ENCODE peak calls at places on chromosomes 12 and 14, in seven cellular contexts. T is mesendoderm, Q is neuronal stem cell, N is H1, M is IMR-90, F is H9, Y is mesenchymal stem cell. S is an unnamed sample.

GRCh38 chr12:1346126-1346525 is 248.3 kb downstream of the FBXL14 start:
- DNase-seq in N (no peak), M (peak; percentile 62), Q (no peak), T (no peak), Y (peak; percentile 11), F (no peak), S (no peak)

GRCh38 chr12:89893972-89894706 is 185.5 kb upstream of the ATP2B1 start:
- DNase-seq in M (peak; percentile 47), Q (no peak), T (no peak), Y (peak; percentile 15), F (no peak), N (no peak), S (peak; percentile 26)

GRCh38 chr14:61103541-61104339 is 122.7 kb downstream of the SLC38A6 start:
- DNase-seq in Q (no peak), N (peak; percentile 47), T (peak; percentile 93), F (peak; percentile 58), M (peak; percentile 99), Y (peak; percentile 97), S (peak; percentile 52)

GRCh38 chr12:45549503-45549902 is 180.0 kb upstream of the ARID2 start:
- DNase-seq in F (no peak), T (peak; percentile 14), N (no peak), M (no peak), Q (no peak), Y (no peak), S (no peak)

GRCh38 chr12:107105410-107105703 is 12.0 kb upstream of the CRY1 start:
- DNase-seq in F (no peak), M (no peak), T (no peak), N (no peak), Q (no peak), Y (no peak), S (no peak)

GRCh38 chr12:107650977-107651376 is 34.6 kb upstream of the PWP1 start:
- DNase-seq in M (no peak), F (no peak), T (no peak), Q (no peak), Y (no peak), N (no peak), S (no peak)

GRCh38 chr12:90970471-90970870 is 15.5 kb upstream of the CCER1 start:
- DNase-seq in T (no peak), M (peak; percentile 12), F (no peak), Y (no peak), N (no peak), Q (no peak), S (no peak)

GRCh38 chr14:36973806-36974442 is 198.5 kb downstream of the SLC25A21 start:
- DNase-seq in F (no peak), N (no peak), Q (no peak), M (peak; percentile 83), Y (peak; percentile 51), T (no peak), S (no peak)

GRCh38 chr14:52327374-52328226 is 13.5 kb downstream of the PTGER2 start:
- DNase-seq in Q (no peak), T (no peak), M (peak; percentile 68), N (no peak), F (no peak), Y (peak; percentile 92), S (no peak)

GRCh38 chr12:50200507-50201273 is 33.5 kb upstream of the CERS5 start:
- DNase-seq in N (no peak), T (no peak), F (no peak), Q (no peak), M (peak; percentile 81), Y (peak; percentile 50), S (peak; percentile 93)

GRCh38 chr12:113479578-113480335 is 8.1 kb upstream of the LHX5 start:
- DNase-seq in Y (peak; percentile 45), N (no peak), F (peak; percentile 88), Q (peak; percentile 86), M (peak; percentile 20), T (peak; percentile 74), S (peak; percentile 48)

GRCh38 chr12:118981285-118982201 is at the start of gene SRRM4:
- DNase-seq in M (no peak), N (peak; percentile 73), F (peak; percentile 95), T (peak; percentile 94), Q (peak; percentile 92), Y (no peak), S (no peak)

GRCh38 chr14:32201196-32201815 is 539 bp upstream of the RNU6-7 start:
- DNase-seq in M (peak; percentile 33), Q (peak; percentile 80), T (peak; percentile 95), N (peak; percentile 77), Y (peak; percentile 74), F (peak; percentile 97), S (peak; percentile 99)

GRCh38 chr12:28955491-28955890 is 193.6 kb upstream of the FAR2 start:
- DNase-seq in Y (no peak), F (no peak), T (no peak), Q (no peak), M (peak; percentile 45), N (no peak), S (no peak)

GRCh38 chr12:18631339-18631738 is 106.5 kb downstream of the PLCZ1 start:
- DNase-seq in N (no peak), F (no peak), M (no peak), Q (no peak), Y (no peak), T (no peak), S (no peak)

GRCh38 chr12:119730381-119730780 is 62.4 kb downstream of the PRKAB1 start:
- DNase-seq in N (no peak), T (no peak), Y (no peak), Q (no peak), M (no peak), F (no peak), S (no peak)

GRCh38 chr14:79411403-79412174 is 799.7 kb downstream of the DIO2 start:
- DNase-seq in Y (no peak), Q (no peak), N (no peak), T (no peak), F (no peak), M (peak; percentile 66), S (peak; percentile 64)

GRCh38 chr14:104979758-104980591 is 1.8 kb upstream of the AHNAK2 start:
- DNase-seq in M (peak; percentile 38), N (no peak), T (no peak), Q (no peak), F (peak; percentile 32), Y (no peak), S (peak; percentile 63)

GRCh38 chr12:86681062-86681461 is 424.9 kb upstream of the MGAT4C start:
- DNase-seq in Q (no peak), N (no peak), Y (no peak), T (no peak), F (no peak), M (no peak), S (no peak)
- H4K8ac ChIP-seq in Q (no peak overlapping the region), N (no peak overlapping the region), Y (no peak overlapping the region), T (no peak overlapping the region), F (no peak overlapping the region), M (no peak overlapping the region), S (no peak overlapping the region)

GRCh38 chr14:69269381-69269780 is 9.4 kb downstream of the GALNT16 start:
- DNase-seq in F (no peak), M (no peak), T (no peak), Q (no peak), N (no peak), Y (no peak), S (no peak)

GRCh38 chr14:69270097-69270496 is 10.1 kb downstream of the GALNT16 start:
- DNase-seq in T (no peak), Q (no peak), N (no peak), Y (no peak), M (no peak), F (no peak), S (no peak)

GRCh38 chr14:69268223-69268622 is 8.3 kb downstream of the GALNT16 start:
- DNase-seq in N (no peak), T (no peak), M (peak; percentile 75), Q (no peak), F (no peak), Y (peak; percentile 86), S (no peak)

GRCh38 chr14:69266572-69267345 is 6.8 kb downstream of the GALNT16 start:
- DNase-seq in M (no peak), F (no peak), Y (no peak), N (no peak), Q (no peak), T (no peak), S (no peak)

GRCh38 chr14:69268763-69269162 is 8.8 kb downstream of the GALNT16 start:
- DNase-seq in N (no peak), Q (no peak), T (no peak), Y (peak; percentile 75), M (peak; percentile 61), F (no peak), S (no peak)
- H2BK5ac ChIP-seq in N (no peak overlapping the region), Q (no peak overlapping the region), T (no peak overlapping the region), Y (no peak overlapping the region), M (peak overlapping the region; percentile 93), F (no peak overlapping the region), S (no peak overlapping the region)

GRCh38 chr12:9957834-9958233 is 13.4 kb upstream of the CLEC12A start:
- DNase-seq in Q (no peak), F (no peak), M (no peak), Y (no peak), N (no peak), T (no peak), S (no peak)

GRCh38 chr12:9961901-9962300 is 9.3 kb upstream of the CLEC12A start:
- DNase-seq in T (no peak), Q (no peak), F (no peak), Y (no peak), N (no peak), M (no peak), S (peak; percentile 91)

GRCh38 chr12:9960613-9961012 is 10.6 kb upstream of the CLEC12A start:
- DNase-seq in N (no peak), Q (no peak), M (no peak), F (no peak), T (no peak), Y (no peak), S (no peak)

GRCh38 chr12:9961106-9961505 is 10.1 kb upstream of the CLEC12A start:
- DNase-seq in Q (no peak), F (no peak), N (no peak), T (no peak), Y (no peak), M (no peak), S (no peak)
- H4K8ac ChIP-seq in Q (no peak overlapping the region), F (no peak overlapping the region), N (no peak overlapping the region), T (no peak overlapping the region), Y (no peak overlapping the region), M (no peak overlapping the region), S (no peak overlapping the region)

DNA sequence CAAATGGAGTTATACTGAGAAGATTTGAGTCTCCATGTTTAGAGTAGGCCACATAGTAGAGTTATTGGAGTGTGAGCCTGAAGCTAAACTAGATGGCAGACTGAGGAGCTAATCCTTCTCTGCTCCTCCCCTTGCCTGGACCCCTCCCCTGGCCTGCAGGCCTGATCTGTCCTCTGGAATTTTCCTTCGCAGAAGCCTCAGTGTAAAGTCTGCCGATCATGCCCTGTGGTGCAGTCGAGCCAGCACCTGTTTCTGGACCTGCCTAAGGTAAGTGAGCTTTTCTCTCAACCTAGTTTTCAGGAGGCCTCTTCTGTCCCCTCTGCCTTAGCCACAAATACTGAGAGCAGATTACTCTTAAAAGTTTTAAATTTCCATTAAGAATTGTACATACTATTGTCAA is 16.2 kb downstream of the MARS1 start:
- DNase-seq in N (no peak), Q (no peak), F (no peak), M (no peak), T (peak; percentile 37), Y (no peak), S (no peak)
- H2BK5ac ChIP-seq in N (no peak overlapping the region), Q (no peak overlapping the region), F (no peak overlapping the region), M (no peak overlapping the region), T (no peak overlapping the region), Y (no peak overlapping the region), S (no peak overlapping the region)